ENCODE peak calls at places on chromosomes 4 and X, in four cellular contexts. One of them, this sample, is unnamed.

GRCh38 chr4:30763337-30763736 is 43.2 kb downstream of the PCDH7 start:
- DNase-seq in K562: no peak
- DNase-seq in HepG2: no peak
- DNase-seq in GM12878: no peak
- DNase-seq in this sample: no peak

GRCh38 chr4:74969507-74970474 is 36.9 kb downstream of the PARM1 start:
- DNase-seq in K562: peak
- DNase-seq in HepG2: no peak
- DNase-seq in GM12878: no peak
- DNase-seq in this sample: peak

GRCh38 chr4:13548984-13549546 is 4.8 kb upstream of the NKX3-2 start:
- DNase-seq in K562: peak
- DNase-seq in HepG2: peak
- DNase-seq in GM12878: peak
- DNase-seq in this sample: peak

GRCh38 chr4:126242679-126243390 is 928.1 kb downstream of the FAT4 start:
- DNase-seq in K562: no peak
- DNase-seq in HepG2: no peak
- DNase-seq in GM12878: no peak
- DNase-seq in this sample: no peak

GRCh38 chr4:98092833-98093439 is 50.3 kb downstream of the STPG2 start:
- DNase-seq in K562: peak
- DNase-seq in HepG2: peak
- DNase-seq in GM12878: no peak
- DNase-seq in this sample: no peak

GRCh38 chr4:135050086-135050717 is 848.6 kb upstream of the PABPC4L start:
- DNase-seq in K562: no peak
- DNase-seq in HepG2: no peak
- DNase-seq in GM12878: no peak
- DNase-seq in this sample: no peak

GRCh38 chr4:2843909-2844584 is 403 bp downstream of the ADD1 start:
- DNase-seq in K562: peak
- DNase-seq in HepG2: no peak
- DNase-seq in GM12878: no peak
- DNase-seq in this sample: no peak

GRCh38 chrX:100995469-100995868 is 26.0 kb downstream of the ARL13A start:
- DNase-seq in K562: peak
- DNase-seq in HepG2: peak
- DNase-seq in GM12878: no peak
- DNase-seq in this sample: no peak

GRCh38 chr4:87051121-87051713 is 116.4 kb downstream of the AFF1 start:
- DNase-seq in K562: no peak
- DNase-seq in HepG2: no peak
- DNase-seq in GM12878: no peak
- DNase-seq in this sample: no peak

GRCh38 chrX:45623266-45623665 is 422.6 kb upstream of the DIPK2B start:
- DNase-seq in K562: no peak
- DNase-seq in HepG2: no peak
- DNase-seq in GM12878: no peak
- DNase-seq in this sample: no peak

GRCh38 chr4:31160146-31160545 is 440.0 kb downstream of the PCDH7 start:
- DNase-seq in K562: no peak
- DNase-seq in HepG2: no peak
- DNase-seq in GM12878: no peak
- DNase-seq in this sample: no peak

GRCh38 chr4:84648863-84649647 is 66.1 kb downstream of the CDS1 start:
- DNase-seq in K562: no peak
- DNase-seq in HepG2: no peak
- DNase-seq in GM12878: no peak
- DNase-seq in this sample: no peak

GRCh38 chrX:17682259-17682658 is 55.0 kb upstream of the SCML1 start:
- DNase-seq in K562: no peak
- DNase-seq in HepG2: no peak
- DNase-seq in GM12878: no peak
- DNase-seq in this sample: no peak

GRCh38 chr4:35591035-35591434 is 653.3 kb downstream of the ARAP2 start:
- DNase-seq in K562: no peak
- DNase-seq in HepG2: no peak
- DNase-seq in GM12878: no peak
- DNase-seq in this sample: no peak

GRCh38 chr4:17336986-17337385 is 174.9 kb downstream of the QDPR start:
- DNase-seq in K562: no peak
- DNase-seq in HepG2: no peak
- DNase-seq in GM12878: no peak
- DNase-seq in this sample: no peak

GRCh38 chrX:33138677-33139249 is 72.6 kb downstream of the DMD start:
- DNase-seq in K562: no peak
- DNase-seq in HepG2: no peak
- DNase-seq in GM12878: no peak
- DNase-seq in this sample: no peak

GRCh38 chr4:118821590-118822293 is 14.2 kb downstream of the SEC24D start:
- DNase-seq in K562: no peak
- DNase-seq in HepG2: peak
- DNase-seq in GM12878: no peak
- DNase-seq in this sample: no peak

GRCh38 chr4:26204911-26205368 is 115.9 kb upstream of the RBPJ start:
- DNase-seq in K562: no peak
- DNase-seq in HepG2: no peak
- DNase-seq in GM12878: no peak
- DNase-seq in this sample: no peak

GRCh38 chr4:26206981-26207380 is 113.8 kb upstream of the RBPJ start:
- DNase-seq in K562: no peak
- DNase-seq in HepG2: no peak
- DNase-seq in GM12878: no peak
- DNase-seq in this sample: no peak

GRCh38 chr4:26207631-26208030 is 113.2 kb upstream of the RBPJ start:
- DNase-seq in K562: no peak
- DNase-seq in HepG2: no peak
- DNase-seq in GM12878: no peak
- DNase-seq in this sample: no peak

GRCh38 chr4:26204249-26204825 is 116.5 kb upstream of the RBPJ start:
- DNase-seq in K562: no peak
- DNase-seq in HepG2: no peak
- DNase-seq in GM12878: no peak
- DNase-seq in this sample: no peak

GRCh38 chr4:26206339-26206738 is 114.5 kb upstream of the RBPJ start:
- DNase-seq in K562: no peak
- DNase-seq in HepG2: no peak
- DNase-seq in GM12878: no peak
- DNase-seq in this sample: no peak
- TF ChIP-seq SP1 in K562: no peak
- TF ChIP-seq SP1 in HepG2: no peak
- TF ChIP-seq SP1 in GM12878: no peak
- TF ChIP-seq SP1 in this sample: no peak

GRCh38 chrX:30301977-30302376 is 7.2 kb downstream of the NR0B1 start:
- DNase-seq in K562: no peak
- DNase-seq in HepG2: no peak
- DNase-seq in GM12878: no peak
- DNase-seq in this sample: no peak
- TF ChIP-seq FOXM1 in K562: no peak
- TF ChIP-seq FOXM1 in HepG2: no peak
- TF ChIP-seq FOXM1 in GM12878: no peak
- TF ChIP-seq FOXM1 in this sample: no peak

GRCh38 chrX:53494427-53494826 is 60.3 kb upstream of the HSD17B10 start:
- DNase-seq in K562: peak
- DNase-seq in HepG2: no peak
- DNase-seq in GM12878: no peak
- DNase-seq in this sample: no peak
- TF ChIP-seq SP1 in K562: no peak
- TF ChIP-seq SP1 in HepG2: no peak
- TF ChIP-seq SP1 in GM12878: no peak
- TF ChIP-seq SP1 in this sample: no peak

GRCh38 chrX:8849945-8850344 is 48.8 kb upstream of the FAM9A start:
- DNase-seq in K562: no peak
- DNase-seq in HepG2: no peak
- DNase-seq in GM12878: no peak
- DNase-seq in this sample: peak
- TF ChIP-seq FOXM1 in K562: no peak
- TF ChIP-seq FOXM1 in HepG2: no peak
- TF ChIP-seq FOXM1 in GM12878: no peak
- TF ChIP-seq FOXM1 in this sample: no peak

DNA sequence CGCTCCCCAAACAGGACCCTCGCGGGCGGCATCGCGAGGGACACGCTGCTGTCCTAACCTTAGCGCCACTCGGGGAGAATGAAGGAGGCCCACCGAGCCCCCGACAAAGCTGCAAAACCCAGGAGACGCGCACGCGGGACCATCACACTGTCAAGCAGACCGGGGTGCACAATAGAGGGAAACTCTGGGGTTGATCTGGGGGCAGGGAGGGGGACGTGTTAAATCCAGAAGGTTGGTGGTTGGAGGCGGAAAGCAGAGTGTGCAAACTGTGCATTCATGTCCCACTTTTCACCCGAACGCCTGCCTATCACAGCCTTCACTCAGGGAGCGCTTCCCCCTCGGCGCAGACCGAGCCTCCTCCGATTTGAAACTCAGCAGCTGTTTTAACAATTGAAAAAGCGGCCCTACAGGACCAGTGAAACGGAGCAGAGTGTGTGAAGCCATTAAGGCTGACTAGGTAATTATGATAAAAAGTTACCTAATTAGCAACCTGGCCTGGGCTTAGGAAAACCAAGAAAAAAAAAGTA is 564 bp upstream of the NDNF start:
- DNase-seq in K562: no peak
- DNase-seq in HepG2: no peak
- DNase-seq in GM12878: no peak
- DNase-seq in this sample: no peak
- TF ChIP-seq SP1 in K562: no peak
- TF ChIP-seq SP1 in HepG2: no peak
- TF ChIP-seq SP1 in GM12878: no peak
- TF ChIP-seq SP1 in this sample: no peak